ENCODE peak calls at places on chromosomes 1 and 21, in nine cellular contexts. S is hypothalamus; T is caudate nucleus; H is HTR-8/SVneo; Q is SJSA1; F is Calu3; O is activated T-helper 1 cell treated with anti-CD3 and anti-CD28 coated beads, Interleukin-2, amount 50 U/mL, for 16 hours; K is activated gamma-delta T cell; W is heart left ventricle. X is an unnamed sample.

GRCh38 chr1:3356827-3357457 is 97.5 kb upstream of the ARHGEF16 start:
- DNase-seq in Q (no peak), F (no peak), W (no peak), S (no peak), O (no peak), K (no peak), T (no peak), H (no peak), X (no peak)

GRCh38 chr1:93661829-93662474 is 19.7 kb downstream of the BCAR3 start:
- DNase-seq in O (no peak), S (no peak), T (no peak), H (peak; percentile 38), W (no peak), Q (peak; percentile 70), K (no peak), F (peak; percentile 12), X (no peak)

GRCh38 chr21:18070392-18070791 is 174.2 kb upstream of the CHODL start:
- DNase-seq in O (no peak), K (no peak), F (no peak), Q (no peak), W (no peak), T (no peak), S (no peak), H (no peak), X (no peak)

GRCh38 chr21:44866780-44867179 is 6.7 kb downstream of the PTTG1IP start:
- DNase-seq in K (no peak), T (no peak), W (no peak), O (no peak), S (no peak), Q (peak; percentile 80), F (no peak), H (no peak), X (peak; percentile 60)

GRCh38 chr1:203342192-203342940 is 8.6 kb downstream of the FMOD start:
- DNase-seq in S (no peak), W (peak; percentile 53), O (no peak), T (no peak), K (no peak), F (peak; percentile 64), H (peak; percentile 76), Q (peak; percentile 59), X (no peak)

GRCh38 chr1:29590583-29591555 is 354.5 kb downstream of the PTPRU start:
- DNase-seq in S (no peak), F (no peak), O (no peak), T (no peak), W (no peak), Q (no peak), K (no peak), H (peak; percentile 33), X (no peak)

GRCh38 chr1:190169311-190170067 is 308.2 kb downstream of the BRINP3 start:
- DNase-seq in W (no peak), S (no peak), K (no peak), Q (no peak), T (no peak), F (no peak), H (peak; percentile 6), O (no peak), X (no peak)

GRCh38 chr1:109239580-109240068 is 9.7 kb upstream of the CELSR2 start:
- DNase-seq in T (no peak), Q (no peak), W (no peak), H (no peak), S (no peak), O (no peak), K (no peak), F (peak; percentile 32), X (no peak)

GRCh38 chr1:16724718-16725438 is 15.4 kb upstream of the RNU1-4 start:
- DNase-seq in W (peak; percentile 27), O (no peak), K (no peak), T (no peak), H (no peak), Q (peak; percentile 65), F (no peak), S (no peak), X (no peak)

GRCh38 chr1:94713472-94714141 is 106.5 kb upstream of the SLC44A3 start:
- DNase-seq in Q (peak; percentile 86), H (peak; percentile 73), F (peak; percentile 86), K (no peak), T (no peak), W (peak; percentile 74), O (no peak), S (no peak), X (no peak)

X was measured in pulmonary artery endothelial cell.